ENCODE peak calls at places on chromosome 2, in five cellular contexts. E is tibial nerve, P is HL-60, Y is lower lobe of right lung, R is hepatocyte. G is an unnamed sample.

GRCh38 chr2:211093743-211094303 is 537.4 kb downstream of the CPS1 start:
- DNase-seq in P (no peak), Y (no peak), R (peak), E (no peak), G (no peak)

GRCh38 chr2:236783417-236784020 is 213.9 kb downstream of the ACKR3 start:
- DNase-seq in E (no peak), Y (no peak), P (no peak), R (no peak), G (no peak)

GRCh38 chr2:232779465-232779864 is 3.1 kb upstream of the KCNJ13 start:
- DNase-seq in P (no peak), E (no peak), Y (no peak), R (peak), G (no peak)

GRCh38 chr2:134718956-134719814 is at the start of gene TMEM163:
- DNase-seq in R (peak), E (no peak), Y (peak), P (no peak), G (peak)

GRCh38 chr2:188251034-188251433 is 40.6 kb upstream of the GULP1 start:
- DNase-seq in P (no peak), Y (no peak), E (no peak), R (no peak), G (no peak)

GRCh38 chr2:28209312-28209711 is 183.3 kb upstream of the FOSL2 start:
- DNase-seq in E (no peak), Y (no peak), P (no peak), R (peak), G (no peak)

GRCh38 chr2:99974966-99975365 is 167.4 kb downstream of the AFF3 start:
- DNase-seq in P (no peak), E (no peak), R (no peak), Y (no peak), G (no peak)

GRCh38 chr2:239951117-239951734 is 73.9 kb downstream of the NDUFA10 start:
- DNase-seq in E (no peak), R (no peak), Y (peak), P (no peak), G (no peak)

GRCh38 chr2:64881037-64881492 is 108.1 kb upstream of the SLC1A4 start:
- DNase-seq in E (no peak), P (no peak), Y (no peak), R (no peak), G (no peak)

GRCh38 chr2:239830718-239831271 is 194.3 kb downstream of the NDUFA10 start:
- DNase-seq in E (no peak), R (no peak), P (no peak), Y (no peak), G (no peak)

GRCh38 chr2:71285706-71286105 is 45.9 kb upstream of the ZNF638 start:
- DNase-seq in E (no peak), R (no peak), Y (no peak), P (no peak), G (no peak)

GRCh38 chr2:189379731-189380261 is 61.5 kb upstream of the WDR75 start:
- DNase-seq in Y (no peak), E (no peak), R (no peak), P (no peak), G (no peak)

GRCh38 chr2:58237741-58238140 is 3.4 kb downstream of the FANCL start:
- DNase-seq in P (no peak), Y (no peak), E (no peak), R (no peak), G (no peak)

GRCh38 chr2:18123211-18123570 is 244.7 kb downstream of the KCNS3 start:
- DNase-seq in R (no peak), P (no peak), Y (no peak), E (no peak), G (no peak)

GRCh38 chr2:127047054-127047453 is 59.9 kb downstream of the BIN1 start:
- DNase-seq in P (no peak), Y (peak), E (no peak), R (no peak), G (no peak)

GRCh38 chr2:5803547-5803946 is 111.4 kb downstream of the SOX11 start:
- DNase-seq in E (no peak), R (no peak), Y (no peak), P (no peak), G (no peak)

GRCh38 chr2:69685321-69686048 is 41.9 kb upstream of the AAK1 start:
- DNase-seq in Y (no peak), E (no peak), P (no peak), R (peak), G (no peak)

GRCh38 chr2:23293063-23293462 is 91.9 kb upstream of the KLHL29 start:
- DNase-seq in Y (no peak), R (no peak), E (no peak), P (no peak), G (no peak)

GRCh38 chr2:3127279-3127690 is 250.3 kb downstream of the EIPR1 start:
- DNase-seq in E (no peak), Y (no peak), R (no peak), P (no peak), G (no peak)

GRCh38 chr2:66696374-66696773 is 261.4 kb downstream of the MEIS1 start:
- DNase-seq in E (no peak), R (no peak), Y (no peak), P (no peak), G (no peak)

GRCh38 chr2:96769816-96770215 is 9.1 kb downstream of the CNNM4 start:
- DNase-seq in E (no peak), R (no peak), P (peak), Y (peak), G (no peak)

GRCh38 chr2:192978317-192978874 is 783.7 kb upstream of the TMEFF2 start:
- DNase-seq in R (no peak), Y (no peak), P (no peak), E (no peak), G (no peak)

GRCh38 chr2:154244932-154245331 is 373.2 kb downstream of the GALNT13 start:
- DNase-seq in P (no peak), R (no peak), E (no peak), Y (no peak), G (no peak)

GRCh38 chr2:230900336-230900995 is 24.6 kb downstream of the GPR55 start:
- DNase-seq in P (no peak), Y (no peak), E (no peak), R (no peak), G (no peak)

GRCh38 chr2:151810506-151810905 is 17.7 kb downstream of the ARL5A start:
- DNase-seq in P (no peak), Y (no peak), R (peak), E (no peak), G (no peak)

GRCh38 chr2:100418563-100418962 is 1.1 kb upstream of the CHST10 start:
- DNase-seq in E (no peak), P (no peak), R (peak), Y (no peak), G (no peak)

GRCh38 chr2:178891265-178891958 is 84.2 kb upstream of the TTN start:
- DNase-seq in Y (no peak), R (peak), E (peak), P (peak), G (peak)

GRCh38 chr2:240359695-240360094 is 75.8 kb upstream of the GPC1 start:
- DNase-seq in R (no peak), E (no peak), P (no peak), Y (peak), G (no peak)

GRCh38 chr2:172196768-172197322 is 94.1 kb upstream of the DLX2 start:
- DNase-seq in E (no peak), Y (peak), R (peak), P (peak), G (no peak)

GRCh38 chr2:172198908-172199307 is 96.2 kb upstream of the DLX2 start:
- DNase-seq in E (no peak), P (peak), R (no peak), Y (no peak), G (no peak)

GRCh38 chr2:172204309-172204708 is 101.6 kb upstream of the DLX2 start:
- DNase-seq in E (no peak), Y (no peak), R (peak), P (no peak), G (no peak)

GRCh38 chr2:172198361-172198760 is 95.7 kb upstream of the DLX2 start:
- DNase-seq in E (no peak), R (no peak), Y (no peak), P (no peak), G (no peak)

DNA sequence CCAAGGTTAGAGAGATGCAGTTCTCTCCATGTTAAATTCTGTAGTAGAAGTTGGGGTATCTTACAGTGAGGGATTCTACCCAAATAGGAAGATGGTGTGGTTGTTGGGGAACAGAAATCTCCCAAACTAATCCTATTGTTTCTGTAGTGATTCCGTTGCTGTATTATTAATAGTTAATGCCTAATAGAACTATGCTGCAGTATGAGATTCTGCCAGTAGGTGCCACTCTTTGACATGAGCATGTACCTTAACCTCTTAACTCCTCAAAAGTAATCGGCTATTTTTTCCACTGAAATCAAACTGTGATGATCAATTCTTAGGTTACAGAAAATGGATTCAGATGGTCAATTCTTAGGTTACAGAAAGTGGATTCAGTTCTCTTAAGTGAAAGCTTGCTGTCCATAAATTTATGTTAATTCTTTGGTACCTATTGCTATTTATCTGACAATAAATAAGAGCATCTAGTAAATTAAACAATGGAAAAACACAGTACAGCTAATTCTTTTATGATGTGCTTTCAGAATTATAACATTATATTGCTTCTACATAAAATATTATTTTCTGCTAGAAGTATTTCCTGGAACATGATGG is 97.9 kb upstream of the DLX2 start:
- DNase-seq in E (no peak), Y (no peak), P (peak), R (no peak), G (peak)
- TF ChIP-seq CTCF in E (no peak), Y (peak), P (no peak), R (no peak), G (peak)

GRCh38 chr2:108396845-108397244 is 19.1 kb downstream of the SULT1C4 start:
- DNase-seq in P (no peak), Y (no peak), R (no peak), E (no peak), G (no peak)
- TF ChIP-seq CTCF in P (no peak), Y (no peak), R (no peak), E (no peak), G (no peak)

GRCh38 chr2:38076250-38076709 is 329 bp upstream of the CYP1B1 start:
- DNase-seq in E (peak), P (peak), Y (peak), R (peak), G (peak)
- TF ChIP-seq CTCF in E (no peak), P (peak), Y (no peak), R (no peak), G (peak)

DNA sequence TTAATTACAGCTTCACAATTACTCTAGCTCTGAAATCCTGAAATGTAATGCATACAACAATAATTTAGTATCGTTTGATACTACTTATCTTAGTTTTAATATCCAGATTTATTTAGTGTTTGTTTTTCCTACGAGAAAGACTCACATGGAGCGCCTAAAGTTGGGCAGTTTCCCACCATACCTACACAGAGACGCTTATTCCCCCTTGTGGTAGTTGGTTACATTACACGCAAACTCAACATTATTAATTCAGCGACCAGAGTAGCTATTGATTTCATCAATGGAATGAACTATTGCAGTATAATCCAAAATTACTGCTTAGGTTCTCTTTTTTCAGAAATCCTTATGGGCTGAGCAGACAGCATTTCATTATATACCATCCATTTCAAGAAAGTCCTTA is 164.0 kb upstream of the REG3G start:
- DNase-seq in R (peak), P (peak), Y (no peak), E (no peak), G (no peak)
- TF ChIP-seq CTCF in R (peak), P (no peak), Y (no peak), E (peak), G (peak)

GRCh38 chr2:235675678-235676535 is 182.1 kb downstream of the AGAP1 start:
- DNase-seq in P (no peak), R (no peak), E (no peak), Y (no peak), G (no peak)
- TF ChIP-seq CTCF in P (no peak), R (no peak), E (no peak), Y (no peak), G (no peak)

DNA sequence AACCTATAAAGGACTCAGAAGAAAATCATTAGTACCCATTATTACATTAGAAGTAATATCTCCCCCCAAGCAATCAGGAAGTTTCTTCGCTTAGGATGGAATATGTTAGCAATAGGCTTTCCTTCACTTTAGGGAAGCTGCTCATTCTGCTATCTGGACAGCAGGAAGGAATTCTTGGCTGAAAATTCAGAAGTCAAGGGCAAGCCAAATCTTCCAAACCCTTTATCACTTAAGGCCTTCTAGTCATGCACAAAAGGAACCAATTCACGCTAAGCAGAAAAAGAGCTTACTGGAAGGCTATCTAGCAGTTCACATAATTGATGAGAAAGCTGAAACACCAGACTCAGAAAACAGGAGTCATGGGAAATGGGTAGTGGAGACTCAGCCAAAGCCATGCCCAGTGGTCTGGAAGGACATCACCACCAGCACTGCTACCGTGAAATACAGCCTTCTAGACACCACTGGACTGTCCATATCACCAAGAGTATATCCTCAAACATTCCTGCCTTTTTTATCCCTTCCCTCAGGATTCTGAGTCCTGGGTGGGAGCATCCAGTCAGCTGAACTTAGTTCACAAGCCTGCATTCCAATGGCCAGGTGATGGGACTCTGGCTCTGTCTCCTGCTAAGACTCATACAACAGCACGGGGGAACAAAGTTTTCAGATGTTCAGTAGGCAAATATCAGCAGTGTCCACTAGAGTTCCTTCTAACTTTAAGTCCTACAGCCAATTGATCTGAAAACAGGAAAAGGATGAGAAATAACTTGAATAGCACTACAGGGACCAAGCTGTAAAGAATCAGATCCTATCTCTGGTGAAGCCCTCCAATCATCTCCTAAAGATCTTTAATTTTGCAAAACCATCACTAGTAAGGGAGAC is 14.8 kb upstream of the ADAM17 start:
- DNase-seq in Y (no peak), E (no peak), P (no peak), R (no peak), G (no peak)
- TF ChIP-seq CTCF in Y (no peak), E (no peak), P (no peak), R (no peak), G (no peak)

G was measured in nephron progenitor cell.